ENCODE peak calls at places on chromosomes 6 and 20, in five cellular contexts. One of them, this sample, is unnamed. For H3K9me3 and H3K4me1, the result is how much of the 10 kb centered on the place peaks cover.

GRCh38 chr6:18528084-18528743 is 141.1 kb downstream of the RNF144B start:
- DNase-seq in fibroblast of lung: peak
- DNase-seq in ascending aorta: no peak
- DNase-seq in cardiac muscle cell: peak
- DNase-seq in left lung: no peak
- DNase-seq in this sample: no peak

GRCh38 chr6:19535351-19535750 is 301.8 kb upstream of the ID4 start:
- DNase-seq in fibroblast of lung: no peak
- DNase-seq in ascending aorta: no peak
- DNase-seq in cardiac muscle cell: no peak
- DNase-seq in left lung: no peak
- DNase-seq in this sample: no peak

GRCh38 chr6:146090474-146090873 is 61.6 kb downstream of the GRM1 start:
- DNase-seq in fibroblast of lung: peak
- DNase-seq in ascending aorta: no peak
- DNase-seq in cardiac muscle cell: no peak
- DNase-seq in left lung: no peak
- DNase-seq in this sample: no peak

GRCh38 chr20:38114353-38114791 is 50.7 kb downstream of the TGM2 start:
- DNase-seq in fibroblast of lung: peak
- DNase-seq in ascending aorta: no peak
- DNase-seq in cardiac muscle cell: peak
- DNase-seq in left lung: no peak
- DNase-seq in this sample: no peak

GRCh38 chr6:392441-393390 is 1.2 kb downstream of the IRF4 start:
- DNase-seq in fibroblast of lung: peak
- DNase-seq in ascending aorta: no peak
- DNase-seq in cardiac muscle cell: no peak
- DNase-seq in left lung: no peak
- DNase-seq in this sample: no peak

GRCh38 chr6:153043719-153044118 is 41.2 kb upstream of the MTRF1L start:
- DNase-seq in fibroblast of lung: no peak
- DNase-seq in ascending aorta: no peak
- DNase-seq in cardiac muscle cell: no peak
- DNase-seq in left lung: no peak
- DNase-seq in this sample: no peak

GRCh38 chr20:53894707-53895384 is 175.5 kb downstream of the BCAS1 start:
- DNase-seq in fibroblast of lung: no peak
- DNase-seq in ascending aorta: no peak
- DNase-seq in cardiac muscle cell: no peak
- DNase-seq in left lung: no peak
- DNase-seq in this sample: no peak

GRCh38 chr6:156598316-156598715 is 178.9 kb upstream of the ARID1B start:
- DNase-seq in fibroblast of lung: no peak
- DNase-seq in ascending aorta: no peak
- DNase-seq in cardiac muscle cell: no peak
- DNase-seq in left lung: no peak
- DNase-seq in this sample: no peak

GRCh38 chr6:147033267-147033666 is 170.9 kb upstream of the STXBP5 start:
- DNase-seq in fibroblast of lung: no peak
- DNase-seq in ascending aorta: no peak
- DNase-seq in cardiac muscle cell: no peak
- DNase-seq in left lung: no peak
- DNase-seq in this sample: peak

GRCh38 chr6:474454-475185 is 83.1 kb downstream of the IRF4 start:
- DNase-seq in fibroblast of lung: no peak
- DNase-seq in ascending aorta: no peak
- DNase-seq in cardiac muscle cell: peak
- DNase-seq in left lung: no peak
- DNase-seq in this sample: no peak

GRCh38 chr20:37381621-37382538 is 35.9 kb downstream of the SRC start:
- DNase-seq in fibroblast of lung: no peak
- DNase-seq in ascending aorta: no peak
- DNase-seq in cardiac muscle cell: no peak
- DNase-seq in left lung: peak
- DNase-seq in this sample: no peak

GRCh38 chr6:31116661-31117385 is 2.2 kb downstream of the PSORS1C1 start:
- DNase-seq in fibroblast of lung: no peak
- DNase-seq in ascending aorta: no peak
- DNase-seq in cardiac muscle cell: peak
- DNase-seq in left lung: no peak
- DNase-seq in this sample: no peak
- H3K4me3 ChIP-seq in fibroblast of lung: no peak
- H3K4me3 ChIP-seq in ascending aorta: peak
- H3K4me3 ChIP-seq in cardiac muscle cell: no peak
- H3K4me3 ChIP-seq in left lung: no peak
- H3K4me3 ChIP-seq in this sample: no peak

GRCh38 chr6:31730631-31731086 is 1.6 kb upstream of the DDAH2 start:
- DNase-seq in fibroblast of lung: no peak
- DNase-seq in ascending aorta: no peak
- DNase-seq in cardiac muscle cell: no peak
- DNase-seq in left lung: no peak
- DNase-seq in this sample: no peak

GRCh38 chr6:31729979-31730630 is 1.0 kb upstream of the DDAH2 start:
- DNase-seq in fibroblast of lung: peak
- DNase-seq in ascending aorta: peak
- DNase-seq in cardiac muscle cell: peak
- DNase-seq in left lung: peak
- DNase-seq in this sample: no peak

GRCh38 chr6:31734247-31734702 is 2.1 kb downstream of the CLIC1 start:
- DNase-seq in fibroblast of lung: no peak
- DNase-seq in ascending aorta: no peak
- DNase-seq in cardiac muscle cell: no peak
- DNase-seq in left lung: no peak
- DNase-seq in this sample: no peak

GRCh38 chr6:31733734-31734133 is 2.6 kb downstream of the CLIC1 start:
- DNase-seq in fibroblast of lung: no peak
- DNase-seq in ascending aorta: no peak
- DNase-seq in cardiac muscle cell: no peak
- DNase-seq in left lung: no peak
- DNase-seq in this sample: no peak

GRCh38 chr6:31732029-31732428 is 2.9 kb upstream of the DDAH2 start:
- DNase-seq in fibroblast of lung: no peak
- DNase-seq in ascending aorta: no peak
- DNase-seq in cardiac muscle cell: no peak
- DNase-seq in left lung: no peak
- DNase-seq in this sample: no peak
- H3K9me3 ChIP-seq in fibroblast of lung: under half
- H3K9me3 ChIP-seq in ascending aorta: under half
- H3K9me3 ChIP-seq in cardiac muscle cell: under half
- H3K9me3 ChIP-seq in left lung: under half
- H3K9me3 ChIP-seq in this sample: under half

GRCh38 chr6:137015943-137016342 is 28.8 kb downstream of the IL20RA start:
- DNase-seq in fibroblast of lung: no peak
- DNase-seq in ascending aorta: no peak
- DNase-seq in cardiac muscle cell: no peak
- DNase-seq in left lung: no peak
- DNase-seq in this sample: no peak
- H3K4me1 ChIP-seq in fibroblast of lung: under half
- H3K4me1 ChIP-seq in ascending aorta: under half
- H3K4me1 ChIP-seq in cardiac muscle cell: under half
- H3K4me1 ChIP-seq in left lung: under half
- H3K4me1 ChIP-seq in this sample: under half

GRCh38 chr6:81751388-81752083 is 945 bp downstream of the TENT5A start:
- DNase-seq in fibroblast of lung: peak
- DNase-seq in ascending aorta: no peak
- DNase-seq in cardiac muscle cell: peak
- DNase-seq in left lung: peak
- DNase-seq in this sample: no peak

GRCh38 chr6:81749704-81750103 is 2.8 kb downstream of the TENT5A start:
- DNase-seq in fibroblast of lung: peak
- DNase-seq in ascending aorta: no peak
- DNase-seq in cardiac muscle cell: no peak
- DNase-seq in left lung: no peak
- DNase-seq in this sample: no peak

GRCh38 chr6:81752084-81752968 is at the start of gene TENT5A:
- DNase-seq in fibroblast of lung: peak
- DNase-seq in ascending aorta: peak
- DNase-seq in cardiac muscle cell: peak
- DNase-seq in left lung: peak
- DNase-seq in this sample: no peak

GRCh38 chr6:81750201-81750600 is 2.3 kb downstream of the TENT5A start:
- DNase-seq in fibroblast of lung: no peak
- DNase-seq in ascending aorta: no peak
- DNase-seq in cardiac muscle cell: no peak
- DNase-seq in left lung: no peak
- DNase-seq in this sample: no peak

DNA sequence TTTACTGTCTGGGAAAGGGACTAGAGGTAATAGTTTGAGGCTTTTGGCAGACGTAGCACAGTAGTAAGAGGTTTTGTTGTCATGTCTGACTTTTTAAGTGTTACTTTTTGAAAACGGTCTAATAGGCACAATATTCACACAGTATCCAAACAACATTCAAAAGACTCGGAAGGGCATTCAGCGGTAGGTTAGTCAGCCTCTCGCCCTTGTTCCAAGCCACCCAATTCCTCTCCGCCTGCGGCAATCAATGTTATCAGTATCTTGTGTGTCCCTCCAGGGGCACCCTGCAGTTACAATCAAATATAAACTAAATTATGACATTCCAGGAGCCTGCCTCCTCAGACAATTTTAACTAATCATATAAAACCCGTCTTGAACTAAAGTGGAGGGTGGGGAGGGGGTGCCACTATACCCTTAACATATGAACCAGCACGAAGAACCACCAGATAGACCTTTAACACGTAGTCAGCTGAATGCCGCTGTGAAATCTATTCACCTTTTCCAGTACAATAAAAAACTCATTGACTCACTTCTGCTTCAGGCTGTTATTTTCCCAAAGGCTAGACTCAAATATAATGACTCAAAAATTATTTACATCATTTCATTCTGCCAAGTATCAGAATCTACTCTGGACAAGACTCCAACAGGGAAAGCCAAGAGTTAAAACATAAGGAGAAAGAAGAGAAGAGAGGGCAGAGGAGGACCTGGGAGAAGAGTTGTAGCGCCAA is 1.7 kb downstream of the TENT5A start:
- DNase-seq in fibroblast of lung: peak
- DNase-seq in ascending aorta: no peak
- DNase-seq in cardiac muscle cell: no peak
- DNase-seq in left lung: no peak
- DNase-seq in this sample: no peak
- H3K4me3 ChIP-seq in fibroblast of lung: peak
- H3K4me3 ChIP-seq in ascending aorta: peak
- H3K4me3 ChIP-seq in cardiac muscle cell: peak
- H3K4me3 ChIP-seq in left lung: peak
- H3K4me3 ChIP-seq in this sample: peak

DNA sequence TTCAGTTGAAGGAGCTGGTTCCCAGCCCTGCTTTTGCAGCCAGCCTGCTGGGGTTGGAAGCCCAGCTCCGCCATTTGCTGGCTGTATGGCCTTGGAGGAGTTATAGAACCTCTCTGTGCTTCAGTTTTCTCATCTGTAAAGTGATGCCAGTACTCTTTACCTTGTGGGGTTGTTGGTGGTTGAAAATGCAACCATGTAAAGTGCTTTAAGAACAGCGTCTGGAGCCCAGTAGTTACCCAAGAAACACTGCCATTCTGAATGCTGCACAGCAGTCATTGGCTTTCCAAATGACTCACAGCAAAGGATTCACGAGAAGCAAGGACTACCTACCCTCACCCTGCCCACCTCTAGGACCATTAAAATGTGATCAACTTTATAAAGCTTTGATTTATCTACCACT is 154.4 kb downstream of the F13A1 start:
- DNase-seq in fibroblast of lung: no peak
- DNase-seq in ascending aorta: no peak
- DNase-seq in cardiac muscle cell: no peak
- DNase-seq in left lung: no peak
- DNase-seq in this sample: no peak
- H3K9me3 ChIP-seq in fibroblast of lung: under half
- H3K9me3 ChIP-seq in ascending aorta: under half
- H3K9me3 ChIP-seq in cardiac muscle cell: under half
- H3K9me3 ChIP-seq in left lung: under half
- H3K9me3 ChIP-seq in this sample: under half

DNA sequence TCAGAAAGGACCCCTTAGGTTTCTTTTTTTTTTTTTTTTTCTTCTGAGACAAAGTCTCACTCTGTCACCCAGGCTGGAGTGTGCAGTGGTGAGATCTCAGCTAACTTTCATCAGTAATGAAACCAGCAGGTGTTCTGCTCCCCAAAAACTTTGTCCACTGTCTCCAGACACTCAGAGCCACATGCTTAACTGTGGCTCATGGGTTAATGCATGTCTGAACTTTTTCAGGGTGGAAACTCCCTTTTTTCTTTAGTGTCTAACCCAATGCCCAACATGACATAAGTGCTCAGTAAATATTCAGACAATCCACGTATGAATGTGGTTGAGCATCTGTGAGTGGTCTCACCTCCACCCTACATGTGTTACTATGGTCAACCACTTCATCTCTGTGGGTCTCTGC is 45.4 kb downstream of the MYB start:
- DNase-seq in fibroblast of lung: no peak
- DNase-seq in ascending aorta: no peak
- DNase-seq in cardiac muscle cell: no peak
- DNase-seq in left lung: no peak
- DNase-seq in this sample: no peak
- H3K4me1 ChIP-seq in fibroblast of lung: under half
- H3K4me1 ChIP-seq in ascending aorta: under half
- H3K4me1 ChIP-seq in cardiac muscle cell: under half
- H3K4me1 ChIP-seq in left lung: under half
- H3K4me1 ChIP-seq in this sample: under half

GRCh38 chr20:17858450-17859001 is 110.1 kb downstream of the SNX5 start:
- DNase-seq in fibroblast of lung: no peak
- DNase-seq in ascending aorta: no peak
- DNase-seq in cardiac muscle cell: no peak
- DNase-seq in left lung: no peak
- DNase-seq in this sample: no peak

GRCh38 chr20:17857639-17858449 is 110.8 kb downstream of the SNX5 start:
- DNase-seq in fibroblast of lung: no peak
- DNase-seq in ascending aorta: no peak
- DNase-seq in cardiac muscle cell: no peak
- DNase-seq in left lung: no peak
- DNase-seq in this sample: no peak

GRCh38 chr20:17856837-17857605 is 111.6 kb downstream of the SNX5 start:
- DNase-seq in fibroblast of lung: no peak
- DNase-seq in ascending aorta: no peak
- DNase-seq in cardiac muscle cell: no peak
- DNase-seq in left lung: no peak
- DNase-seq in this sample: no peak

GRCh38 chr20:17854307-17854903 is 114.2 kb downstream of the SNX5 start:
- DNase-seq in fibroblast of lung: peak
- DNase-seq in ascending aorta: no peak
- DNase-seq in cardiac muscle cell: peak
- DNase-seq in left lung: no peak
- DNase-seq in this sample: no peak

GRCh38 chr20:17856024-17856564 is 112.5 kb downstream of the SNX5 start:
- DNase-seq in fibroblast of lung: no peak
- DNase-seq in ascending aorta: no peak
- DNase-seq in cardiac muscle cell: no peak
- DNase-seq in left lung: no peak
- DNase-seq in this sample: no peak
- H3K4me3 ChIP-seq in fibroblast of lung: no peak
- H3K4me3 ChIP-seq in ascending aorta: no peak
- H3K4me3 ChIP-seq in cardiac muscle cell: no peak
- H3K4me3 ChIP-seq in left lung: no peak
- H3K4me3 ChIP-seq in this sample: no peak

This sample was measured in iPS DF 6.9.